ENCODE peak calls at places on chromosomes 16 and 17, in nine cellular contexts. U, F, S, V, M, Z, P, E and K are unnamed samples.

GRCh38 chr16:73288435-73288834 is 240.5 kb upstream of the ZFHX3 start:
- DNase-seq in F (no peak), Z (peak; percentile 39), M (no peak), U (no peak), P (no peak), S (no peak), V (no peak), E (no peak), K (no peak)

GRCh38 chr16:89918453-89919347 is at the start of gene MC1R:
- DNase-seq in Z (peak; percentile 29), S (peak; percentile 69), M (no peak), P (peak; percentile 53), V (peak; percentile 59), F (no peak), U (peak; percentile 54), E (peak; percentile 58), K (no peak)

GRCh38 chr17:49132699-49133364 is at the start of gene B4GALNT2:
- DNase-seq in S (peak; percentile 33), E (peak; percentile 51), M (no peak), F (no peak), P (peak; percentile 41), Z (no peak), U (no peak), V (no peak), K (no peak)

GRCh38 chr17:47929218-47930000 is 12.0 kb upstream of the PNPO start:
- DNase-seq in M (no peak), P (no peak), V (no peak), F (no peak), U (no peak), Z (no peak), E (no peak), S (no peak), K (no peak)

GRCh38 chr17:3603119-3603869 is 5.9 kb downstream of the TRPV1 start:
- DNase-seq in E (no peak), V (no peak), S (no peak), F (no peak), U (peak; percentile 74), M (no peak), Z (peak; percentile 45), P (peak; percentile 78), K (no peak)

GRCh38 chr17:29212681-29213121 is 32.5 kb upstream of the MYO18A start:
- DNase-seq in S (no peak), M (no peak), Z (no peak), F (no peak), U (no peak), E (no peak), V (no peak), P (peak; percentile 22), K (no peak)

GRCh38 chr17:27939489-27940465 is 46.6 kb upstream of the LYRM9 start:
- DNase-seq in M (no peak), V (no peak), P (no peak), F (no peak), Z (no peak), U (no peak), S (no peak), E (no peak), K (no peak)

GRCh38 chr16:84043486-84044107 is 1.0 kb upstream of the SLC38A8 start:
- DNase-seq in U (no peak), V (no peak), P (no peak), E (no peak), Z (no peak), M (no peak), F (no peak), S (peak; percentile 92), K (no peak)

GRCh38 chr17:42178817-42179216 is 2.1 kb downstream of the KCNH4 start:
- DNase-seq in S (no peak), E (no peak), V (peak; percentile 54), U (no peak), F (no peak), P (no peak), M (no peak), Z (no peak), K (no peak)

GRCh38 chr16:23711785-23712184 is 1.2 kb downstream of the ERN2 start:
- DNase-seq in V (no peak), P (no peak), E (no peak), S (no peak), M (no peak), Z (no peak), U (no peak), F (no peak), K (no peak)

GRCh38 chr16:23367564-23367963 is 65.5 kb downstream of the SCNN1B start:
- DNase-seq in V (no peak), F (no peak), Z (no peak), P (no peak), S (no peak), U (no peak), M (no peak), E (no peak), K (no peak)

GRCh38 chr17:73644145-73645049 is at the start of gene SDK2:
- DNase-seq in E (peak; percentile 61), F (no peak), M (no peak), U (no peak), P (no peak), V (no peak), Z (no peak), S (peak; percentile 39), K (no peak)

GRCh38 chr17:19338031-19338990 is 24.2 kb downstream of the B9D1 start:
- DNase-seq in F (no peak), E (peak; percentile 61), U (peak; percentile 52), P (peak; percentile 43), S (peak; percentile 83), Z (peak; percentile 53), V (peak; percentile 92), M (no peak), K (no peak)

GRCh38 chr17:35087731-35088646 is 24.5 kb upstream of the RFFL start:
- DNase-seq in Z (peak; percentile 52), F (no peak), V (no peak), U (peak; percentile 58), M (no peak), S (no peak), P (peak; percentile 65), E (peak; percentile 54), K (no peak)

GRCh38 chr16:30478766-30479478 is 6.4 kb downstream of the ITGAL start:
- DNase-seq in Z (no peak), F (no peak), M (no peak), U (no peak), S (no peak), E (no peak), V (no peak), P (no peak), K (no peak)

GRCh38 chr16:49520684-49521083 is 147.1 kb downstream of the C16orf78 start:
- DNase-seq in F (no peak), V (no peak), Z (no peak), S (no peak), E (no peak), P (no peak), M (no peak), U (no peak), K (no peak)

GRCh38 chr16:67546761-67547422 is 15.4 kb upstream of the CTCF start:
- DNase-seq in Z (peak; percentile 66), M (peak; percentile 93), V (peak; percentile 76), E (peak; percentile 88), P (peak; percentile 66), F (no peak), S (peak; percentile 86), U (peak; percentile 75), K (no peak)

GRCh38 chr17:81685108-81685507 is 1.3 kb downstream of the HGS start:
- DNase-seq in Z (peak; percentile 28), P (peak; percentile 83), E (no peak), U (peak; percentile 61), V (no peak), S (no peak), F (no peak), M (no peak), K (no peak)

GRCh38 chr16:86374603-86375002 is 135.7 kb upstream of the FOXF1 start:
- DNase-seq in S (no peak), Z (no peak), M (no peak), U (no peak), P (no peak), V (no peak), F (no peak), E (no peak), K (no peak)

GRCh38 chr17:62692159-62692651 is 64.7 kb downstream of the MRC2 start:
- DNase-seq in M (no peak), P (no peak), S (no peak), Z (no peak), U (no peak), V (no peak), F (no peak), E (no peak), K (no peak)

GRCh38 chr17:46056800-46057304 is 57.8 kb downstream of the STH start:
- DNase-seq in E (no peak), F (no peak), U (peak; percentile 82), P (peak; percentile 74), Z (peak; percentile 77), M (no peak), V (no peak), S (peak; percentile 58), K (no peak)

GRCh38 chr17:7184091-7184488 is 4.9 kb upstream of the ASGR1 start:
- DNase-seq in Z (no peak), S (no peak), F (no peak), V (no peak), P (no peak), E (no peak), M (no peak), U (no peak), K (no peak)

GRCh38 chr17:59332890-59333377 is 1.5 kb downstream of the YPEL2 start:
- DNase-seq in P (peak; percentile 11), V (no peak), E (peak; percentile 12), S (no peak), F (no peak), Z (peak; percentile 47), M (peak; percentile 92), U (peak; percentile 45), K (no peak)

GRCh38 chr16:17160285-17160854 is 310.4 kb downstream of the XYLT1 start:
- DNase-seq in F (no peak), M (no peak), U (no peak), S (peak; percentile 56), Z (peak; percentile 26), E (peak; percentile 5), V (no peak), P (peak; percentile 10), K (no peak)

GRCh38 chr16:28292731-28293588 is 635 bp downstream of the SBK1 start:
- DNase-seq in U (no peak), E (peak; percentile 61), F (no peak), P (no peak), V (no peak), S (peak; percentile 84), M (no peak), Z (no peak), K (no peak)

GRCh38 chr17:1561420-1562177 is 993 bp downstream of the PITPNA start:
- DNase-seq in Z (peak; percentile 10), F (no peak), U (peak; percentile 28), E (peak; percentile 59), S (no peak), M (no peak), P (peak; percentile 23), V (no peak), K (no peak)

GRCh38 chr16:22075776-22076175 is 16.6 kb upstream of the VWA3A start:
- DNase-seq in E (no peak), M (no peak), U (peak; percentile 28), Z (no peak), S (no peak), P (no peak), F (no peak), V (no peak), K (no peak)

GRCh38 chr16:84947022-84947421 is 64.3 kb downstream of the ZDHHC7 start:
- DNase-seq in M (no peak), Z (no peak), P (no peak), F (no peak), S (no peak), V (no peak), E (no peak), U (no peak), K (no peak)

GRCh38 chr17:79954281-79955166 is 81.1 kb downstream of the TBC1D16 start:
- DNase-seq in Z (no peak), P (no peak), M (no peak), V (no peak), F (no peak), E (no peak), S (no peak), U (no peak), K (no peak)

GRCh38 chr17:37273419-37274051 is 102.2 kb upstream of the C17orf78 start:
- DNase-seq in P (peak; percentile 3), E (peak; percentile 24), V (no peak), S (peak; percentile 18), M (no peak), Z (peak; percentile 96), U (peak; percentile 92), F (no peak), K (no peak)

GRCh38 chr17:13822671-13823070 is 220.9 kb upstream of the HS3ST3A1 start:
- DNase-seq in V (no peak), M (peak; percentile 26), U (no peak), F (no peak), S (peak; percentile 59), P (no peak), Z (no peak), E (no peak), K (peak; percentile 2)